ENCODE peak calls at places on chromosomes 16 and 17, in six cellular contexts. K is PC-3, G is HCT116, A is astrocyte, P is GM12878, E is MM.1S. D is an unnamed sample.

GRCh38 chr17:2214887-2215615 is 88.5 kb downstream of the SMG6 start:
- DNase-seq in K (no peak), G (no peak), A (peak; percentile 93), P (no peak), E (peak; percentile 77), D (peak; percentile 93)

GRCh38 chr16:87471278-87472141 is 21.3 kb downstream of the ZCCHC14 start:
- DNase-seq in K (no peak), G (no peak), A (no peak), P (no peak), E (no peak), D (no peak)

GRCh38 chr16:57708168-57708567 is 13.6 kb downstream of the DRC7 start:
- DNase-seq in K (no peak), G (no peak), A (no peak), P (no peak), E (no peak), D (no peak)

GRCh38 chr17:69269174-69269998 is 40.8 kb upstream of the ABCA10 start:
- DNase-seq in K (peak; percentile 95), G (no peak), A (peak; percentile 57), P (no peak), E (no peak), D (peak; percentile 62)

GRCh38 chr16:56355786-56356275 is 69.5 kb downstream of the AMFR start:
- DNase-seq in K (no peak), G (no peak), A (no peak), P (no peak), E (no peak), D (no peak)

GRCh38 chr16:1984347-1985225 is 593 bp downstream of the GFER start:
- DNase-seq in K (no peak), G (no peak), A (peak; percentile 10), P (no peak), E (no peak), D (no peak)

GRCh38 chr16:87227651-87228015 is 89.6 kb downstream of the C16orf95 start:
- DNase-seq in K (no peak), G (no peak), A (no peak), P (no peak), E (no peak), D (peak; percentile 39)

GRCh38 chr17:51672058-51672457 is 411.7 kb downstream of the UTP18 start:
- DNase-seq in K (peak; percentile 39), G (no peak), A (no peak), P (no peak), E (no peak), D (no peak)

GRCh38 chr16:67897231-67897630 is 4.2 kb downstream of the PSKH1 start:
- DNase-seq in K (no peak), G (no peak), A (peak; percentile 51), P (no peak), E (no peak), D (no peak)

GRCh38 chr16:81417210-81417609 is 27.4 kb upstream of the CMIP start:
- DNase-seq in K (no peak), G (no peak), A (no peak), P (no peak), E (no peak), D (no peak)

GRCh38 chr16:55759983-55760664 is 72.8 kb downstream of the CES1 start:
- DNase-seq in K (no peak), G (no peak), A (no peak), P (no peak), E (no peak), D (peak; percentile 48)

GRCh38 chr17:17971431-17972125 is 622 bp downstream of the TOM1L2 start:
- DNase-seq in K (no peak), G (no peak), A (no peak), P (no peak), E (no peak), D (peak; percentile 47)

GRCh38 chr17:32445976-32446375 is 1.7 kb downstream of the PSMD11 start:
- DNase-seq in K (peak; percentile 27), G (no peak), A (peak; percentile 51), P (no peak), E (no peak), D (peak; percentile 21)

GRCh38 chr17:6269474-6269873 is 165.4 kb downstream of the AIPL1 start:
- DNase-seq in K (peak; percentile 61), G (peak; percentile 6), A (peak; percentile 38), P (no peak), E (peak; percentile 79), D (peak; percentile 54)

GRCh38 chr17:1492249-1493206 is at the start of gene MYO1C:
- DNase-seq in K (peak; percentile 47), G (no peak), A (no peak), P (no peak), E (no peak), D (no peak)

GRCh38 chr17:38617074-38617860 is 11.5 kb upstream of the SRCIN1 start:
- DNase-seq in K (no peak), G (no peak), A (no peak), P (no peak), E (no peak), D (no peak)

GRCh38 chr17:61075988-61076387 is 323.7 kb upstream of the TBX2 start:
- DNase-seq in K (no peak), G (no peak), A (no peak), P (no peak), E (no peak), D (no peak)

GRCh38 chr16:81403601-81404391 is 40.8 kb upstream of the CMIP start:
- DNase-seq in K (peak; percentile 89), G (peak; percentile 85), A (peak; percentile 36), P (peak; percentile 28), E (peak; percentile 57), D (peak; percentile 60)

GRCh38 chr17:29369831-29370735 is 20.1 kb upstream of the TAOK1 start:
- DNase-seq in K (peak; percentile 74), G (peak; percentile 66), A (peak; percentile 70), P (peak; percentile 50), E (peak; percentile 70), D (peak; percentile 78)

GRCh38 chr17:48598727-48599126 is 5.1 kb upstream of the HOXB5 start:
- DNase-seq in K (no peak), G (no peak), A (no peak), P (no peak), E (no peak), D (no peak)

GRCh38 chr17:48596735-48597491 is 3.3 kb upstream of the HOXB5 start:
- DNase-seq in K (no peak), G (no peak), A (no peak), P (no peak), E (no peak), D (no peak)

GRCh38 chr17:48597492-48597774 is 3.9 kb upstream of the HOXB5 start:
- DNase-seq in K (no peak), G (no peak), A (no peak), P (no peak), E (no peak), D (no peak)

GRCh38 chr17:48599373-48599772 is 5.4 kb downstream of the HOXB6 start:
- DNase-seq in K (no peak), G (no peak), A (no peak), P (no peak), E (no peak), D (no peak)

GRCh38 chr17:48597775-48598631 is 4.4 kb upstream of the HOXB5 start:
- DNase-seq in K (peak; percentile 67), G (no peak), A (no peak), P (no peak), E (no peak), D (peak; percentile 96)
- TF ChIP-seq EZH2 in K (no peak), G (no peak), A (peak; percentile 97), P (no peak), E (peak; percentile 76), D (no peak)

GRCh38 chr17:8798176-8799000 is 777 bp downstream of the MFSD6L start:
- DNase-seq in K (no peak), G (no peak), A (no peak), P (no peak), E (no peak), D (no peak)

GRCh38 chr17:8799851-8800212 is 667 bp upstream of the MFSD6L start:
- DNase-seq in K (no peak), G (no peak), A (no peak), P (no peak), E (no peak), D (no peak)

GRCh38 chr17:8800656-8801055 is 1.5 kb upstream of the MFSD6L start:
- DNase-seq in K (no peak), G (no peak), A (no peak), P (no peak), E (no peak), D (no peak)

GRCh38 chr17:8797621-8798175 is 1.5 kb downstream of the MFSD6L start:
- DNase-seq in K (no peak), G (no peak), A (no peak), P (no peak), E (no peak), D (no peak)

DNA sequence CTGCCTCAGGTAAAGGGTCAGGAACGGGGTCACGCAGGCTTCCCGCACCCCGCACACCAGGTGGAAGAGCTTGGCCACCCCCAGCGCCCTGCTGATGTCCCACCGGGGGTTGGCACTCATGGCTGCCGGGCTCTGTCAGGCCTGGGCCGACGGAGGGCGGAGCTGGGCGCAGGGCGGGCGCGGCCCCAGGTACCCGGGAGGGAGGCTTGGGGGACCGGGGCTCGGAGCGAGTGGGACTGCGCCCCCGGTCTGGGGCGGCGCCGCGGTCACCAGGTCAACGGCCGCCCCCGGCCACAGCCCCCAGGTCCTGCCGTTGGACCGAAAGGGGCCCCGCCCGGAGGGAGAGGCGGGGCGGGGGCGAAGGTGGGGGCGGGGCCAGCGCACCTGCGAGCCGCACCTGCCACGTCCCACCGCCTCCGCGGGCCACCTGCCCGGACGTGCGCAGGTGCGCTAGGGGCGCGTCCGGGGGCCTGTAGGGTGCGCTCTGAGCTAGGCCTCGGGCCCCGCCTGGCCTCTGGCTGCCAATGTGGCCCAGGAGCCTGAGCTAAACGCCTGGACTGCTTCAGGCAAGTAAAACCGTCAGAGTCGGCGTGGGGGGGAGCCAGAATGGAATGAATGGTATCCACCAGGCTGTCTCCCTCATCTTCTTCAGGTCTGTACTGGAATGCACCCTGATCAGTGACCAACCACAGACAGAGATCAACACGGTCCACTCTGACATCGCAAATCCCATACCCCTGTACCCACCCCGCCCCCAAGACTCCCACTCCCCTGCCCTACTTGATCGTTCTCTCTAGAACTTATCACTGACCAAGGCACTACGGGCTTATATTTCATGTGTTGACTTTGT is at the start of gene MFSD6L:
- DNase-seq in K (no peak), G (no peak), A (no peak), P (no peak), E (no peak), D (peak; percentile 16)
- TF ChIP-seq CTCF in K (no peak), G (no peak), A (no peak), P (no peak), E (no peak), D (no peak)

GRCh38 chr17:74920306-74920620 is 2.8 kb downstream of the USH1G start:
- DNase-seq in K (no peak), G (no peak), A (no peak), P (no peak), E (no peak), D (no peak)
- TF ChIP-seq EZH2 in K (no peak), G (no peak), A (no peak), P (no peak), E (no peak), D (no peak)

GRCh38 chr16:11014159-11014558 is 69.8 kb downstream of the CLEC16A start:
- DNase-seq in K (no peak), G (no peak), A (no peak), P (no peak), E (no peak), D (no peak)

GRCh38 chr16:11017499-11017898 is 73.1 kb downstream of the CLEC16A start:
- DNase-seq in K (no peak), G (no peak), A (no peak), P (no peak), E (no peak), D (no peak)

GRCh38 chr16:11015607-11016006 is 71.2 kb downstream of the CLEC16A start:
- DNase-seq in K (no peak), G (no peak), A (no peak), P (no peak), E (no peak), D (no peak)

GRCh38 chr16:11016993-11017392 is 72.6 kb downstream of the CLEC16A start:
- DNase-seq in K (peak; percentile 67), G (peak; percentile 32), A (peak; percentile 71), P (no peak), E (no peak), D (peak; percentile 64)

GRCh38 chr16:11016524-11016988 is 72.2 kb downstream of the CLEC16A start:
- DNase-seq in K (peak; percentile 34), G (no peak), A (no peak), P (no peak), E (no peak), D (no peak)
- TF ChIP-seq CTCF in K (no peak), G (no peak), A (no peak), P (no peak), E (no peak), D (no peak)

D was measured in fibroblast of lung.